ENCODE peak calls at places on chromosomes 12 and 14, in five cellular contexts. One of them, this sample, is unnamed.

GRCh38 chr14:95046711-95047681 is 110.3 kb downstream of the DICER1 start:
- DNase-seq in kidney epithelial cell: no peak
- DNase-seq in GM03348: no peak
- DNase-seq in mucosa of gallbladder: no peak
- DNase-seq in HuH-7.5: no peak
- DNase-seq in this sample: no peak

GRCh38 chr14:23089498-23090253 is 5.3 kb downstream of the ACIN1 start:
- DNase-seq in kidney epithelial cell: no peak
- DNase-seq in GM03348: no peak
- DNase-seq in mucosa of gallbladder: no peak
- DNase-seq in HuH-7.5: no peak
- DNase-seq in this sample: no peak

GRCh38 chr14:77240336-77240915 is 30.6 kb downstream of the NGB start:
- DNase-seq in kidney epithelial cell: no peak
- DNase-seq in GM03348: no peak
- DNase-seq in mucosa of gallbladder: no peak
- DNase-seq in HuH-7.5: no peak
- DNase-seq in this sample: no peak

GRCh38 chr12:27554421-27555186 is 30.6 kb downstream of the PPFIBP1 start:
- DNase-seq in kidney epithelial cell: no peak
- DNase-seq in GM03348: peak
- DNase-seq in mucosa of gallbladder: peak
- DNase-seq in HuH-7.5: no peak
- DNase-seq in this sample: no peak

GRCh38 chr14:92867246-92867925 is 55.6 kb upstream of the CHGA start:
- DNase-seq in kidney epithelial cell: no peak
- DNase-seq in GM03348: no peak
- DNase-seq in mucosa of gallbladder: no peak
- DNase-seq in HuH-7.5: no peak
- DNase-seq in this sample: no peak

GRCh38 chr14:50083467-50084337 is 32.7 kb downstream of the VCPKMT start:
- DNase-seq in kidney epithelial cell: no peak
- DNase-seq in GM03348: no peak
- DNase-seq in mucosa of gallbladder: no peak
- DNase-seq in HuH-7.5: no peak
- DNase-seq in this sample: no peak

GRCh38 chr12:64889434-64890216 is 65.2 kb downstream of the TBC1D30 start:
- DNase-seq in kidney epithelial cell: no peak
- DNase-seq in GM03348: no peak
- DNase-seq in mucosa of gallbladder: peak
- DNase-seq in HuH-7.5: peak
- DNase-seq in this sample: no peak

GRCh38 chr12:52149651-52150241 is 42.1 kb downstream of the KRT80 start:
- DNase-seq in kidney epithelial cell: no peak
- DNase-seq in GM03348: no peak
- DNase-seq in mucosa of gallbladder: no peak
- DNase-seq in HuH-7.5: no peak
- DNase-seq in this sample: no peak

GRCh38 chr14:106790189-106791036 is 1264.0 kb downstream of the TMEM121 start:
- DNase-seq in kidney epithelial cell: no peak
- DNase-seq in GM03348: no peak
- DNase-seq in mucosa of gallbladder: peak
- DNase-seq in HuH-7.5: peak
- DNase-seq in this sample: no peak

GRCh38 chr14:22598896-22599244 is 770 bp downstream of the ABHD4 start:
- DNase-seq in kidney epithelial cell: no peak
- DNase-seq in GM03348: peak
- DNase-seq in mucosa of gallbladder: peak
- DNase-seq in HuH-7.5: peak
- DNase-seq in this sample: no peak

GRCh38 chr14:24367506-24368214 is at the start of gene NFATC4:
- DNase-seq in kidney epithelial cell: peak
- DNase-seq in GM03348: peak
- DNase-seq in mucosa of gallbladder: peak
- DNase-seq in HuH-7.5: no peak
- DNase-seq in this sample: peak

GRCh38 chr12:50188875-50189575 is 21.9 kb upstream of the CERS5 start:
- DNase-seq in kidney epithelial cell: no peak
- DNase-seq in GM03348: no peak
- DNase-seq in mucosa of gallbladder: no peak
- DNase-seq in HuH-7.5: no peak
- DNase-seq in this sample: no peak

GRCh38 chr14:50010752-50011151 is 105.6 kb downstream of the VCPKMT start:
- DNase-seq in kidney epithelial cell: no peak
- DNase-seq in GM03348: peak
- DNase-seq in mucosa of gallbladder: no peak
- DNase-seq in HuH-7.5: no peak
- DNase-seq in this sample: no peak

GRCh38 chr14:63972323-63972932 is 119.6 kb downstream of the SYNE2 start:
- DNase-seq in kidney epithelial cell: no peak
- DNase-seq in GM03348: no peak
- DNase-seq in mucosa of gallbladder: no peak
- DNase-seq in HuH-7.5: no peak
- DNase-seq in this sample: no peak

GRCh38 chr12:93624595-93625294 is 52.3 kb downstream of the SOCS2 start:
- DNase-seq in kidney epithelial cell: peak
- DNase-seq in GM03348: peak
- DNase-seq in mucosa of gallbladder: no peak
- DNase-seq in HuH-7.5: no peak
- DNase-seq in this sample: peak

GRCh38 chr12:54704187-54704586 is 56.0 kb upstream of the DCD start:
- DNase-seq in kidney epithelial cell: no peak
- DNase-seq in GM03348: no peak
- DNase-seq in mucosa of gallbladder: no peak
- DNase-seq in HuH-7.5: no peak
- DNase-seq in this sample: no peak